ENCODE peak calls at places on chromosomes 12 and 14, in eight cellular contexts. One of them, this sample, is unnamed.

GRCh38 chr12:14741153-14741552 is 44.8 kb upstream of the GUCY2C start:
- DNase-seq in left ventricle myocardium inferior: no peak
- DNase-seq in CD4-positive, CD25-positive, alpha-beta regulatory T cell: no peak
- DNase-seq in thyroid gland: no peak
- DNase-seq in neural progenitor cell: no peak
- DNase-seq in prostate gland: no peak
- DNase-seq in lung: no peak
- DNase-seq in mesenchymal stem cell: no peak
- DNase-seq in this sample: no peak

GRCh38 chr12:27179399-27180214 is 64.5 kb upstream of the STK38L start:
- DNase-seq in mesenchymal stem cell: peak; percentile 93
- DNase-seq in lung: no peak
- DNase-seq in left ventricle myocardium inferior: no peak
- DNase-seq in thyroid gland: no peak
- DNase-seq in prostate gland: peak; percentile 29
- DNase-seq in CD4-positive, CD25-positive, alpha-beta regulatory T cell: peak; percentile 80
- DNase-seq in neural progenitor cell: no peak
- DNase-seq in this sample: no peak

GRCh38 chr12:70598467-70599194 is 38.6 kb downstream of the PTPRB start:
- DNase-seq in CD4-positive, CD25-positive, alpha-beta regulatory T cell: no peak
- DNase-seq in lung: no peak
- DNase-seq in thyroid gland: no peak
- DNase-seq in left ventricle myocardium inferior: no peak
- DNase-seq in mesenchymal stem cell: no peak
- DNase-seq in prostate gland: no peak
- DNase-seq in neural progenitor cell: peak; percentile 56
- DNase-seq in this sample: no peak

GRCh38 chr12:98754095-98754494 is 109.0 kb downstream of the APAF1 start:
- DNase-seq in left ventricle myocardium inferior: no peak
- DNase-seq in neural progenitor cell: no peak
- DNase-seq in prostate gland: no peak
- DNase-seq in mesenchymal stem cell: peak; percentile 6
- DNase-seq in CD4-positive, CD25-positive, alpha-beta regulatory T cell: peak; percentile 64
- DNase-seq in lung: no peak
- DNase-seq in thyroid gland: no peak
- DNase-seq in this sample: no peak

GRCh38 chr12:28710882-28711281 is 438.2 kb upstream of the FAR2 start:
- DNase-seq in left ventricle myocardium inferior: no peak
- DNase-seq in neural progenitor cell: no peak
- DNase-seq in thyroid gland: no peak
- DNase-seq in lung: no peak
- DNase-seq in mesenchymal stem cell: peak; percentile 59
- DNase-seq in CD4-positive, CD25-positive, alpha-beta regulatory T cell: no peak
- DNase-seq in prostate gland: no peak
- DNase-seq in this sample: no peak

GRCh38 chr14:94213021-94213420 is 38.9 kb downstream of the PPP4R4 start:
- DNase-seq in mesenchymal stem cell: no peak
- DNase-seq in prostate gland: no peak
- DNase-seq in thyroid gland: no peak
- DNase-seq in CD4-positive, CD25-positive, alpha-beta regulatory T cell: no peak
- DNase-seq in lung: no peak
- DNase-seq in left ventricle myocardium inferior: no peak
- DNase-seq in neural progenitor cell: no peak
- DNase-seq in this sample: no peak

GRCh38 chr12:51911307-51911706 is 4.0 kb downstream of the ACVRL1 start:
- DNase-seq in neural progenitor cell: no peak
- DNase-seq in prostate gland: no peak
- DNase-seq in thyroid gland: no peak
- DNase-seq in lung: no peak
- DNase-seq in left ventricle myocardium inferior: no peak
- DNase-seq in CD4-positive, CD25-positive, alpha-beta regulatory T cell: no peak
- DNase-seq in mesenchymal stem cell: no peak
- DNase-seq in this sample: no peak

GRCh38 chr14:24298892-24299254 is 707 bp downstream of the DHRS1 start:
- DNase-seq in CD4-positive, CD25-positive, alpha-beta regulatory T cell: no peak
- DNase-seq in thyroid gland: no peak
- DNase-seq in lung: no peak
- DNase-seq in left ventricle myocardium inferior: no peak
- DNase-seq in neural progenitor cell: no peak
- DNase-seq in prostate gland: no peak
- DNase-seq in mesenchymal stem cell: peak; percentile 82
- DNase-seq in this sample: no peak

GRCh38 chr14:39581474-39581873 is 149.2 kb upstream of the FBXO33 start:
- DNase-seq in neural progenitor cell: no peak
- DNase-seq in prostate gland: no peak
- DNase-seq in left ventricle myocardium inferior: no peak
- DNase-seq in thyroid gland: no peak
- DNase-seq in CD4-positive, CD25-positive, alpha-beta regulatory T cell: no peak
- DNase-seq in mesenchymal stem cell: no peak
- DNase-seq in lung: no peak
- DNase-seq in this sample: no peak

GRCh38 chr14:21066882-21067502 is 3.1 kb upstream of the ARHGEF40 start:
- DNase-seq in CD4-positive, CD25-positive, alpha-beta regulatory T cell: peak; percentile 18
- DNase-seq in neural progenitor cell: no peak
- DNase-seq in thyroid gland: no peak
- DNase-seq in prostate gland: no peak
- DNase-seq in lung: no peak
- DNase-seq in left ventricle myocardium inferior: no peak
- DNase-seq in mesenchymal stem cell: peak; percentile 19
- DNase-seq in this sample: no peak

GRCh38 chr14:44960146-44960545 is 1.6 kb downstream of the KLHL28 start:
- DNase-seq in neural progenitor cell: no peak
- DNase-seq in CD4-positive, CD25-positive, alpha-beta regulatory T cell: peak; percentile 9
- DNase-seq in lung: no peak
- DNase-seq in thyroid gland: no peak
- DNase-seq in prostate gland: no peak
- DNase-seq in mesenchymal stem cell: peak; percentile 44
- DNase-seq in left ventricle myocardium inferior: no peak
- DNase-seq in this sample: no peak

GRCh38 chr14:51210594-51210993 is 29.5 kb upstream of the TMX1 start:
- DNase-seq in CD4-positive, CD25-positive, alpha-beta regulatory T cell: no peak
- DNase-seq in mesenchymal stem cell: no peak
- DNase-seq in thyroid gland: no peak
- DNase-seq in left ventricle myocardium inferior: no peak
- DNase-seq in neural progenitor cell: peak; percentile 13
- DNase-seq in prostate gland: no peak
- DNase-seq in lung: no peak
- DNase-seq in this sample: no peak

GRCh38 chr14:80310950-80311349 is 99.6 kb upstream of the DIO2 start:
- DNase-seq in left ventricle myocardium inferior: no peak
- DNase-seq in lung: no peak
- DNase-seq in neural progenitor cell: no peak
- DNase-seq in thyroid gland: no peak
- DNase-seq in CD4-positive, CD25-positive, alpha-beta regulatory T cell: no peak
- DNase-seq in prostate gland: no peak
- DNase-seq in mesenchymal stem cell: peak; percentile 21
- DNase-seq in this sample: no peak

GRCh38 chr14:59398841-59399240 is 66.3 kb downstream of the GPR135 start:
- DNase-seq in left ventricle myocardium inferior: no peak
- DNase-seq in mesenchymal stem cell: no peak
- DNase-seq in neural progenitor cell: no peak
- DNase-seq in CD4-positive, CD25-positive, alpha-beta regulatory T cell: peak; percentile 58
- DNase-seq in thyroid gland: no peak
- DNase-seq in prostate gland: no peak
- DNase-seq in lung: no peak
- DNase-seq in this sample: no peak

GRCh38 chr12:92602930-92603623 is 99.7 kb upstream of the PLEKHG7 start:
- DNase-seq in lung: no peak
- DNase-seq in CD4-positive, CD25-positive, alpha-beta regulatory T cell: no peak
- DNase-seq in mesenchymal stem cell: no peak
- DNase-seq in thyroid gland: no peak
- DNase-seq in left ventricle myocardium inferior: no peak
- DNase-seq in prostate gland: no peak
- DNase-seq in neural progenitor cell: no peak
- DNase-seq in this sample: no peak
- H3K9me3 ChIP-seq in lung: peaks cover 6% of the 10 kb centered on the region
- H3K9me3 ChIP-seq in CD4-positive, CD25-positive, alpha-beta regulatory T cell: peaks cover 5% of the 10 kb centered on the region
- H3K9me3 ChIP-seq in mesenchymal stem cell: no peaks in the 10 kb centered on the region
- H3K9me3 ChIP-seq in thyroid gland: no peaks in the 10 kb centered on the region
- H3K9me3 ChIP-seq in left ventricle myocardium inferior: peaks cover 15% of the 10 kb centered on the region
- H3K9me3 ChIP-seq in prostate gland: no peaks in the 10 kb centered on the region
- H3K9me3 ChIP-seq in neural progenitor cell: no peaks in the 10 kb centered on the region
- H3K9me3 ChIP-seq in this sample: no peaks in the 10 kb centered on the region

GRCh38 chr14:60648934-60649814 is at the start of gene SIX1:
- DNase-seq in prostate gland: peak; percentile 90
- DNase-seq in CD4-positive, CD25-positive, alpha-beta regulatory T cell: peak; percentile 61
- DNase-seq in thyroid gland: peak; percentile 40
- DNase-seq in lung: peak; percentile 62
- DNase-seq in left ventricle myocardium inferior: peak; percentile 38
- DNase-seq in mesenchymal stem cell: peak; percentile 84
- DNase-seq in neural progenitor cell: peak; percentile 96
- DNase-seq in this sample: no peak

GRCh38 chr14:60651936-60652673 is 2.8 kb upstream of the SIX1 start:
- DNase-seq in thyroid gland: no peak
- DNase-seq in neural progenitor cell: peak; percentile 60
- DNase-seq in CD4-positive, CD25-positive, alpha-beta regulatory T cell: no peak
- DNase-seq in prostate gland: peak; percentile 52
- DNase-seq in mesenchymal stem cell: no peak
- DNase-seq in lung: no peak
- DNase-seq in left ventricle myocardium inferior: no peak
- DNase-seq in this sample: no peak

GRCh38 chr14:60651051-60651935 is 2.0 kb upstream of the SIX1 start:
- DNase-seq in CD4-positive, CD25-positive, alpha-beta regulatory T cell: no peak
- DNase-seq in lung: no peak
- DNase-seq in thyroid gland: no peak
- DNase-seq in left ventricle myocardium inferior: no peak
- DNase-seq in mesenchymal stem cell: no peak
- DNase-seq in prostate gland: no peak
- DNase-seq in neural progenitor cell: peak; percentile 63
- DNase-seq in this sample: no peak

GRCh38 chr14:60649815-60650381 is 621 bp upstream of the SIX1 start:
- DNase-seq in lung: no peak
- DNase-seq in neural progenitor cell: peak; percentile 52
- DNase-seq in mesenchymal stem cell: no peak
- DNase-seq in CD4-positive, CD25-positive, alpha-beta regulatory T cell: no peak
- DNase-seq in prostate gland: peak; percentile 41
- DNase-seq in left ventricle myocardium inferior: no peak
- DNase-seq in thyroid gland: no peak
- DNase-seq in this sample: no peak

GRCh38 chr14:60650382-60650961 is 1.2 kb upstream of the SIX1 start:
- DNase-seq in thyroid gland: no peak
- DNase-seq in neural progenitor cell: peak; percentile 40
- DNase-seq in CD4-positive, CD25-positive, alpha-beta regulatory T cell: no peak
- DNase-seq in prostate gland: peak; percentile 57
- DNase-seq in mesenchymal stem cell: no peak
- DNase-seq in left ventricle myocardium inferior: no peak
- DNase-seq in lung: no peak
- DNase-seq in this sample: no peak
- H3K9me3 ChIP-seq in thyroid gland: no peaks in the 10 kb centered on the region
- H3K9me3 ChIP-seq in neural progenitor cell: no peaks in the 10 kb centered on the region
- H3K9me3 ChIP-seq in CD4-positive, CD25-positive, alpha-beta regulatory T cell: no peaks in the 10 kb centered on the region
- H3K9me3 ChIP-seq in prostate gland: no peaks in the 10 kb centered on the region
- H3K9me3 ChIP-seq in mesenchymal stem cell: no peaks in the 10 kb centered on the region
- H3K9me3 ChIP-seq in left ventricle myocardium inferior: no peaks in the 10 kb centered on the region
- H3K9me3 ChIP-seq in lung: peaks cover 6% of the 10 kb centered on the region
- H3K9me3 ChIP-seq in this sample: no peaks in the 10 kb centered on the region

GRCh38 chr14:63878052-63878451 is 25.2 kb downstream of the SYNE2 start:
- DNase-seq in thyroid gland: no peak
- DNase-seq in lung: no peak
- DNase-seq in mesenchymal stem cell: no peak
- DNase-seq in neural progenitor cell: no peak
- DNase-seq in left ventricle myocardium inferior: no peak
- DNase-seq in CD4-positive, CD25-positive, alpha-beta regulatory T cell: no peak
- DNase-seq in prostate gland: no peak
- DNase-seq in this sample: no peak
- H3K9me3 ChIP-seq in thyroid gland: no peaks in the 10 kb centered on the region
- H3K9me3 ChIP-seq in lung: no peaks in the 10 kb centered on the region
- H3K9me3 ChIP-seq in mesenchymal stem cell: no peaks in the 10 kb centered on the region
- H3K9me3 ChIP-seq in neural progenitor cell: no peaks in the 10 kb centered on the region
- H3K9me3 ChIP-seq in left ventricle myocardium inferior: no peaks in the 10 kb centered on the region
- H3K9me3 ChIP-seq in CD4-positive, CD25-positive, alpha-beta regulatory T cell: no peaks in the 10 kb centered on the region
- H3K9me3 ChIP-seq in prostate gland: no peaks in the 10 kb centered on the region
- H3K9me3 ChIP-seq in this sample: no peaks in the 10 kb centered on the region

DNA sequence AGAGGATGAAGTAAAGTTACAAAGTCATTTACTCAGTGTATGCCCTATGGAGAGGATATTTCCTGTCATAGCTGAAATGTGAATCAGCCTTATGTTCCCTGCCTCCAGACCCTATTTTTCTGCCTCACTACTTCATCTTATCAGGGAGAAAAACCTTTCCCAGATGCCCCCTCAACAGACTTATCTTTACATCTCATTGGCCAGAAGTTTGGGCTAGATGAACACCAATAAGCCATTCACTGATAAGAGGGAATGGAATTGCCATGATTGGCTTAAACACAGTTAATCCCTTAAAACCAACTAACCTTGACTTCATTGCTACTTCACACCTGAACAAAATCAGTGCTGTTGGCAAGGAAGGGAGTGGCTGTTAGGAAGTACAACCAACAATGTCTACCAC is 40.1 kb downstream of the CREBL2 start:
- DNase-seq in mesenchymal stem cell: no peak
- DNase-seq in CD4-positive, CD25-positive, alpha-beta regulatory T cell: no peak
- DNase-seq in neural progenitor cell: no peak
- DNase-seq in lung: no peak
- DNase-seq in prostate gland: no peak
- DNase-seq in thyroid gland: no peak
- DNase-seq in left ventricle myocardium inferior: no peak
- DNase-seq in this sample: no peak
- H3K9me3 ChIP-seq in mesenchymal stem cell: peaks cover 44% of the 10 kb centered on the region
- H3K9me3 ChIP-seq in CD4-positive, CD25-positive, alpha-beta regulatory T cell: peaks cover 25% of the 10 kb centered on the region
- H3K9me3 ChIP-seq in neural progenitor cell: peaks cover 24% of the 10 kb centered on the region
- H3K9me3 ChIP-seq in lung: peaks cover 6% of the 10 kb centered on the region
- H3K9me3 ChIP-seq in prostate gland: no peaks in the 10 kb centered on the region
- H3K9me3 ChIP-seq in thyroid gland: no peaks in the 10 kb centered on the region
- H3K9me3 ChIP-seq in left ventricle myocardium inferior: peaks cover 27% of the 10 kb centered on the region
- H3K9me3 ChIP-seq in this sample: peaks cover 13% of the 10 kb centered on the region

DNA sequence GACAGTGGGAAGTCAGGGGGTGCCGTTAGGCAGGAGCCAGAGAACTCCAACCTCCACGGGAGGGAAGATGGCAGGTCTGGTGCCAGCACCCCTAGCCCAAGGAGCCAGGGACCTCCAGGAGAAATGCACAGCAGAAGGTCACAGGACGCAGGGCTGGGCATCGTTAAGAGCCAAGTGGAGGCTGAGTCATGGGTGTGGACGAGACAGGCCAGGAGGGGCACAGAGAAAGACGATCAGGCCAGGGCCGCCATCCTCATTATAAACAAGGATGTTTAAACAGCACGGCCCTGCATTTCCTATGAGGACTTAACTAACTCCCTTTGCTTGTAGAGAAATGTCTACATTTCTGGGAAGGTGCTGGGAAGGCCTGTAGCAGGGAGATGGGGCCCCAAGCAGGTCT is 77.9 kb upstream of the FZD10 start:
- DNase-seq in thyroid gland: no peak
- DNase-seq in lung: no peak
- DNase-seq in neural progenitor cell: no peak
- DNase-seq in CD4-positive, CD25-positive, alpha-beta regulatory T cell: no peak
- DNase-seq in left ventricle myocardium inferior: no peak
- DNase-seq in prostate gland: no peak
- DNase-seq in mesenchymal stem cell: no peak
- DNase-seq in this sample: no peak
- H3K9me3 ChIP-seq in thyroid gland: no peaks in the 10 kb centered on the region
- H3K9me3 ChIP-seq in lung: peaks cover 5% of the 10 kb centered on the region
- H3K9me3 ChIP-seq in neural progenitor cell: no peaks in the 10 kb centered on the region
- H3K9me3 ChIP-seq in CD4-positive, CD25-positive, alpha-beta regulatory T cell: no peaks in the 10 kb centered on the region
- H3K9me3 ChIP-seq in left ventricle myocardium inferior: no peaks in the 10 kb centered on the region
- H3K9me3 ChIP-seq in prostate gland: no peaks in the 10 kb centered on the region
- H3K9me3 ChIP-seq in mesenchymal stem cell: no peaks in the 10 kb centered on the region
- H3K9me3 ChIP-seq in this sample: no peaks in the 10 kb centered on the region

GRCh38 chr14:30196861-30197260 is 269.2 kb upstream of the PRKD1 start:
- DNase-seq in lung: no peak
- DNase-seq in left ventricle myocardium inferior: no peak
- DNase-seq in thyroid gland: no peak
- DNase-seq in prostate gland: no peak
- DNase-seq in neural progenitor cell: no peak
- DNase-seq in CD4-positive, CD25-positive, alpha-beta regulatory T cell: no peak
- DNase-seq in mesenchymal stem cell: no peak
- DNase-seq in this sample: no peak
- H3K9me3 ChIP-seq in lung: peaks cover 3% of the 10 kb centered on the region
- H3K9me3 ChIP-seq in left ventricle myocardium inferior: no peaks in the 10 kb centered on the region
- H3K9me3 ChIP-seq in thyroid gland: no peaks in the 10 kb centered on the region
- H3K9me3 ChIP-seq in prostate gland: no peaks in the 10 kb centered on the region
- H3K9me3 ChIP-seq in neural progenitor cell: no peaks in the 10 kb centered on the region
- H3K9me3 ChIP-seq in CD4-positive, CD25-positive, alpha-beta regulatory T cell: no peaks in the 10 kb centered on the region
- H3K9me3 ChIP-seq in mesenchymal stem cell: peaks cover 4% of the 10 kb centered on the region
- H3K9me3 ChIP-seq in this sample: no peaks in the 10 kb centered on the region

GRCh38 chr12:133225527-133225926 is 10.2 kb downstream of the ANHX start:
- DNase-seq in mesenchymal stem cell: no peak
- DNase-seq in CD4-positive, CD25-positive, alpha-beta regulatory T cell: no peak
- DNase-seq in thyroid gland: no peak
- DNase-seq in lung: no peak
- DNase-seq in prostate gland: no peak
- DNase-seq in left ventricle myocardium inferior: no peak
- DNase-seq in neural progenitor cell: no peak
- DNase-seq in this sample: no peak
- H3K9me3 ChIP-seq in mesenchymal stem cell: peaks cover 46% of the 10 kb centered on the region
- H3K9me3 ChIP-seq in CD4-positive, CD25-positive, alpha-beta regulatory T cell: peaks cover 5% of the 10 kb centered on the region
- H3K9me3 ChIP-seq in thyroid gland: no peaks in the 10 kb centered on the region
- H3K9me3 ChIP-seq in lung: peaks cover 41% of the 10 kb centered on the region
- H3K9me3 ChIP-seq in prostate gland: no peaks in the 10 kb centered on the region
- H3K9me3 ChIP-seq in left ventricle myocardium inferior: peaks cover 59% of the 10 kb centered on the region
- H3K9me3 ChIP-seq in neural progenitor cell: no peaks in the 10 kb centered on the region
- H3K9me3 ChIP-seq in this sample: no peaks in the 10 kb centered on the region

This sample was measured in Peyer's patch.